ENCODE peak calls at places on chromosomes 1 and 21, in ten cellular contexts. E is AG09309; Y is left ventricle myocardium superior; K is cerebellum; B is AG10803; P is activated CD4-positive, alpha-beta memory T cell treated with anti-CD3 and anti-CD28 coated beads for 36 hours; M is stimulated activated naive CD8-positive, alpha-beta T cell treated with anti-CD3 and anti-CD28 coated beads, Interleukin-15, Interleukin-2, amounts not matched to agents 100 U/mL and 50 U/mL, for 24 hours; C is cardiac septum; F is SIG-M5; T is pancreas. I is an unnamed sample.

GRCh38 chr1:212630159-212630900 is 21.8 kb downstream of the ATF3 start:
- DNase-seq in F (peak; percentile 78), P (peak; percentile 80), K (peak; percentile 65), B (peak; percentile 42), C (peak; percentile 87), Y (peak; percentile 69), M (peak; percentile 71), E (no peak), T (peak; percentile 46), I (no peak)

GRCh38 chr1:27135920-27136551 is 18.9 kb downstream of the SLC9A1 start:
- DNase-seq in M (peak; percentile 40), P (peak; percentile 58), B (peak; percentile 21), F (no peak), T (no peak), Y (no peak), K (no peak), E (no peak), C (no peak), I (no peak)

GRCh38 chr1:102798718-102799117 is 309.6 kb downstream of the COL11A1 start:
- DNase-seq in K (no peak), F (no peak), E (no peak), M (no peak), T (no peak), C (no peak), B (no peak), P (no peak), Y (no peak), I (no peak)

GRCh38 chr1:160798439-160798838 is 2.5 kb downstream of the LY9 start:
- DNase-seq in P (no peak), K (no peak), F (no peak), M (no peak), C (no peak), E (no peak), B (no peak), Y (no peak), T (no peak), I (no peak)

GRCh38 chr1:166164995-166165660 is 1.7 kb downstream of the FAM78B start:
- DNase-seq in F (no peak), Y (peak; percentile 69), P (peak; percentile 49), E (no peak), K (peak; percentile 59), T (peak; percentile 33), B (peak; percentile 42), M (peak; percentile 38), C (no peak), I (peak; percentile 94)

GRCh38 chr1:216606047-216606637 is 117.1 kb downstream of the ESRRG start:
- DNase-seq in K (no peak), E (no peak), C (no peak), F (no peak), Y (no peak), M (no peak), B (no peak), T (no peak), P (no peak), I (no peak)

GRCh38 chr1:206609229-206609991 is 2.9 kb downstream of the EIF2D start:
- DNase-seq in B (peak; percentile 25), M (no peak), E (no peak), C (no peak), F (no peak), P (peak; percentile 42), T (no peak), K (no peak), Y (no peak), I (no peak)

GRCh38 chr1:201447911-201448871 is 20.8 kb downstream of the PHLDA3 start:
- DNase-seq in F (no peak), B (peak; percentile 75), T (peak; percentile 71), M (peak; percentile 78), P (peak; percentile 82), C (peak; percentile 85), E (no peak), Y (peak; percentile 87), K (no peak), I (peak; percentile 8)

GRCh38 chr1:24391882-24392603 is 21.5 kb downstream of the STPG1 start:
- DNase-seq in E (no peak), T (peak; percentile 20), Y (peak; percentile 58), F (no peak), M (peak; percentile 71), B (peak; percentile 54), P (peak; percentile 79), C (no peak), K (peak; percentile 75), I (peak; percentile 50)

GRCh38 chr1:199067483-199067882 is 428.6 kb downstream of the PTPRC start:
- DNase-seq in K (no peak), F (no peak), M (no peak), E (no peak), B (no peak), T (no peak), C (no peak), P (no peak), Y (no peak), I (no peak)

GRCh38 chr1:66729130-66729922 is 22.9 kb upstream of the DYNLT5 start:
- DNase-seq in K (no peak), E (no peak), Y (no peak), T (no peak), F (no peak), B (no peak), P (peak; percentile 51), C (no peak), M (no peak), I (peak; percentile 75)

GRCh38 chr1:207673399-207673798 is 28.5 kb downstream of the CR1L start:
- DNase-seq in T (no peak), F (no peak), Y (no peak), P (no peak), M (no peak), K (no peak), E (no peak), C (no peak), B (no peak), I (no peak)

GRCh38 chr1:175090775-175091174 is 23.1 kb downstream of the TNN start:
- DNase-seq in T (no peak), Y (peak; percentile 63), B (no peak), E (no peak), P (no peak), M (no peak), C (no peak), F (no peak), K (no peak), I (no peak)

GRCh38 chr1:116764466-116764896 is 10.3 kb downstream of the CD2 start:
- DNase-seq in P (peak; percentile 89), M (peak; percentile 69), Y (no peak), B (no peak), F (no peak), K (no peak), E (no peak), C (no peak), T (no peak), I (no peak)

GRCh38 chr1:225835752-225836151 is 25.8 kb downstream of the EPHX1 start:
- DNase-seq in P (no peak), F (no peak), T (peak; percentile 70), Y (peak; percentile 88), E (no peak), C (no peak), K (no peak), M (no peak), B (peak; percentile 69), I (no peak)

GRCh38 chr1:37442139-37442538 is 32.2 kb upstream of the ZC3H12A start:
- DNase-seq in K (no peak), B (no peak), Y (no peak), F (no peak), T (no peak), C (no peak), P (no peak), E (no peak), M (no peak), I (no peak)

GRCh38 chr1:40862008-40862863 is at the start of gene CITED4:
- DNase-seq in F (peak; percentile 13), E (peak; percentile 35), Y (peak; percentile 98), M (peak; percentile 96), T (peak; percentile 96), B (peak; percentile 82), K (peak; percentile 99), P (peak; percentile 96), C (peak; percentile 99), I (peak; percentile 93)

GRCh38 chr21:33643658-33644311 is 1.5 kb downstream of the ITSN1 start:
- DNase-seq in Y (no peak), T (no peak), C (no peak), B (no peak), P (no peak), K (peak; percentile 15), M (no peak), F (no peak), E (no peak), I (no peak)

GRCh38 chr1:37476087-37476452 is 1.7 kb downstream of the ZC3H12A start:
- DNase-seq in E (no peak), M (no peak), C (no peak), P (no peak), F (no peak), K (no peak), Y (no peak), B (no peak), T (no peak), I (no peak)

GRCh38 chr1:173149887-173150286 is 57.2 kb downstream of the TNFSF4 start:
- DNase-seq in Y (no peak), F (peak; percentile 14), B (peak; percentile 84), C (no peak), K (no peak), M (no peak), T (no peak), P (peak; percentile 13), E (peak; percentile 84), I (no peak)

GRCh38 chr1:111193712-111194480 is 6.5 kb downstream of the DENND2D start:
- DNase-seq in B (peak; percentile 33), E (no peak), Y (no peak), P (no peak), K (no peak), F (no peak), M (no peak), C (no peak), T (no peak), I (no peak)

GRCh38 chr1:21344750-21345443 is 54.6 kb upstream of the ECE1 start:
- DNase-seq in T (no peak), C (no peak), P (peak; percentile 45), B (no peak), K (no peak), F (no peak), M (peak; percentile 35), Y (peak; percentile 44), E (no peak), I (no peak)

GRCh38 chr1:3772027-3772714 is 378 bp upstream of the SMIM1 start:
- DNase-seq in M (peak; percentile 90), F (no peak), B (peak; percentile 54), T (peak; percentile 96), K (peak; percentile 86), C (peak; percentile 94), Y (peak; percentile 94), E (no peak), P (peak; percentile 94), I (peak; percentile 44)

GRCh38 chr1:242454262-242455051 is 70.0 kb downstream of the PLD5 start:
- DNase-seq in B (peak; percentile 44), E (peak; percentile 3), F (peak; percentile 7), P (no peak), K (peak; percentile 68), C (no peak), T (no peak), M (no peak), Y (no peak), I (peak; percentile 6)

GRCh38 chr1:203593723-203594122 is 32.9 kb upstream of the ATP2B4 start:
- DNase-seq in K (no peak), T (peak; percentile 14), E (no peak), F (no peak), B (no peak), M (peak; percentile 49), P (peak; percentile 76), C (peak; percentile 80), Y (peak; percentile 44), I (no peak)

I was measured in NCI-H526 treated with DMSO at 0.1 percent for 48 hours.